ENCODE peak calls at places on chromosome 18, in eight cellular contexts. Y, W, Q, S, V, T, J and N are unnamed samples.

GRCh38 chr18:11661430-11661829 is 27.6 kb upstream of the GNAL start:
- DNase-seq in Y (no peak), W (no peak), Q (no peak), S (no peak), V (no peak), T (no peak), J (no peak), N (no peak)

GRCh38 chr18:3051718-3052410 is 38.9 kb upstream of the LPIN2 start:
- DNase-seq in Y (no peak), W (no peak), Q (peak; percentile 65), S (no peak), V (no peak), T (no peak), J (peak; percentile 71), N (peak; percentile 75)

GRCh38 chr18:49101230-49101629 is 150.5 kb upstream of the SMAD7 start:
- DNase-seq in Y (no peak), W (no peak), Q (no peak), S (no peak), V (no peak), T (no peak), J (no peak), N (no peak)

GRCh38 chr18:58911241-58911640 is 46.6 kb downstream of the ZNF532 start:
- DNase-seq in Y (no peak), W (no peak), Q (no peak), S (no peak), V (no peak), T (no peak), J (no peak), N (no peak)

GRCh38 chr18:12597775-12598174 is 60.1 kb downstream of the SPIRE1 start:
- DNase-seq in Y (no peak), W (no peak), Q (peak; percentile 16), S (no peak), V (no peak), T (peak; percentile 50), J (no peak), N (no peak)

GRCh38 chr18:12766986-12767433 is 64.2 kb downstream of the PSMG2 start:
- DNase-seq in Y (no peak), W (no peak), Q (no peak), S (no peak), V (no peak), T (no peak), J (no peak), N (peak; percentile 62)

GRCh38 chr18:79949571-79950439 is 1.6 kb downstream of the SLC66A2 start:
- DNase-seq in Y (peak; percentile 98), W (no peak), Q (no peak), S (no peak), V (no peak), T (no peak), J (peak; percentile 49), N (no peak)

GRCh38 chr18:7165846-7166393 is 48.3 kb upstream of the LAMA1 start:
- DNase-seq in Y (no peak), W (no peak), Q (no peak), S (no peak), V (no peak), T (no peak), J (no peak), N (no peak)

GRCh38 chr18:35055726-35056125 is 14.5 kb downstream of the MAPRE2 start:
- DNase-seq in Y (no peak), W (no peak), Q (no peak), S (no peak), V (no peak), T (no peak), J (no peak), N (no peak)

GRCh38 chr18:79413901-79414300 is 18.2 kb downstream of the NFATC1 start:
- DNase-seq in Y (no peak), W (no peak), Q (no peak), S (no peak), V (no peak), T (no peak), J (no peak), N (no peak)

GRCh38 chr18:1906421-1906820 is 664.9 kb downstream of the METTL4 start:
- DNase-seq in Y (no peak), W (no peak), Q (no peak), S (no peak), V (no peak), T (no peak), J (no peak), N (no peak)

GRCh38 chr18:34802938-34803337 is 92.8 kb downstream of the DTNA start:
- DNase-seq in Y (no peak), W (no peak), Q (no peak), S (no peak), V (no peak), T (no peak), J (no peak), N (no peak)

GRCh38 chr18:5057348-5058012 is 139.6 kb downstream of the AKAIN1 start:
- DNase-seq in Y (peak; percentile 77), W (peak; percentile 42), Q (peak; percentile 33), S (no peak), V (no peak), T (no peak), J (peak; percentile 33), N (peak; percentile 42)

GRCh38 chr18:383135-383534 is 115.3 kb upstream of the THOC1 start:
- DNase-seq in Y (no peak), W (no peak), Q (no peak), S (no peak), V (no peak), T (no peak), J (no peak), N (no peak)

GRCh38 chr18:46899274-46899948 is 17.9 kb downstream of the PIAS2 start:
- DNase-seq in Y (no peak), W (no peak), Q (no peak), S (no peak), V (no peak), T (no peak), J (no peak), N (no peak)

GRCh38 chr18:9042766-9043481 is 59.6 kb upstream of the NDUFV2 start:
- DNase-seq in Y (no peak), W (no peak), Q (no peak), S (no peak), V (no peak), T (no peak), J (no peak), N (no peak)

GRCh38 chr18:8029061-8029460 is 461.9 kb downstream of the PTPRM start:
- DNase-seq in Y (no peak), W (no peak), Q (no peak), S (no peak), V (no peak), T (no peak), J (no peak), N (no peak)

GRCh38 chr18:3411854-3412268 is 38.1 kb upstream of the TGIF1 start:
- DNase-seq in Y (no peak), W (no peak), Q (no peak), S (no peak), V (no peak), T (no peak), J (peak; percentile 67), N (no peak)

GRCh38 chr18:42131044-42131939 is 176.3 kb downstream of the PIK3C3 start:
- DNase-seq in Y (no peak), W (no peak), Q (no peak), S (no peak), V (no peak), T (no peak), J (peak; percentile 22), N (no peak)

GRCh38 chr18:59208602-59209001 is 11.4 kb upstream of the GRP start:
- DNase-seq in Y (no peak), W (no peak), Q (no peak), S (no peak), V (no peak), T (no peak), J (no peak), N (no peak)

GRCh38 chr18:2148823-2149222 is 422.5 kb downstream of the METTL4 start:
- DNase-seq in Y (no peak), W (no peak), Q (no peak), S (no peak), V (no peak), T (no peak), J (no peak), N (no peak)

GRCh38 chr18:62725896-62726295 is 10.6 kb downstream of the PHLPP1 start:
- DNase-seq in Y (no peak), W (no peak), Q (no peak), S (no peak), V (no peak), T (no peak), J (no peak), N (no peak)

GRCh38 chr18:72811047-72811446 is 56.7 kb downstream of the NETO1 start:
- DNase-seq in Y (no peak), W (no peak), Q (no peak), S (no peak), V (no peak), T (no peak), J (no peak), N (no peak)

GRCh38 chr18:54878662-54879058 is 50.4 kb downstream of the RAB27B start:
- DNase-seq in Y (no peak), W (no peak), Q (no peak), S (no peak), V (no peak), T (no peak), J (no peak), N (no peak)

GRCh38 chr18:44974174-44974573 is 293.5 kb downstream of the SETBP1 start:
- DNase-seq in Y (no peak), W (no peak), Q (no peak), S (no peak), V (no peak), T (no peak), J (no peak), N (no peak)

GRCh38 chr18:72409923-72410322 is 134.2 kb downstream of the CBLN2 start:
- DNase-seq in Y (no peak), W (no peak), Q (no peak), S (no peak), V (no peak), T (no peak), J (no peak), N (no peak)

GRCh38 chr18:12990128-12990485 is 1.1 kb upstream of the CEP192 start:
- DNase-seq in Y (no peak), W (peak; percentile 33), Q (no peak), S (no peak), V (no peak), T (no peak), J (no peak), N (no peak)

GRCh38 chr18:10860382-10860781 is 289.0 kb downstream of the PIEZO2 start:
- DNase-seq in Y (no peak), W (no peak), Q (no peak), S (no peak), V (no peak), T (no peak), J (no peak), N (no peak)

GRCh38 chr18:67232406-67232805 is 284.1 kb downstream of the DSEL start:
- DNase-seq in Y (no peak), W (no peak), Q (no peak), S (no peak), V (no peak), T (no peak), J (no peak), N (no peak)

GRCh38 chr18:70419526-70419925 is 130.7 kb downstream of the SOCS6 start:
- DNase-seq in Y (no peak), W (no peak), Q (no peak), S (no peak), V (no peak), T (no peak), J (no peak), N (no peak)